ENCODE peak calls at places on chromosomes 11 and 22, in six cellular contexts. One of them, this sample, is unnamed.

GRCh38 chr11:64007160-64007628 is 21.0 kb downstream of the OTUB1 start:
- DNase-seq in H7: peak; percentile 88
- DNase-seq in HuH-7: peak; percentile 48
- DNase-seq in CD4-positive, alpha-beta memory T cell: no peak
- DNase-seq in NCI-H2107: no peak
- DNase-seq in stimulated activated CD4-positive, alpha-beta T cell treated with anti-CD3 and anti-CD28 coated beads, Interleukin-15, amount 100 ng/mL, for 1 hour: no peak
- DNase-seq in this sample: no peak

GRCh38 chr11:121367434-121367833 is 74.9 kb downstream of the SC5D start:
- DNase-seq in HuH-7: no peak
- DNase-seq in H7: no peak
- DNase-seq in CD4-positive, alpha-beta memory T cell: peak; percentile 59
- DNase-seq in stimulated activated CD4-positive, alpha-beta T cell treated with anti-CD3 and anti-CD28 coated beads, Interleukin-15, amount 100 ng/mL, for 1 hour: no peak
- DNase-seq in NCI-H2107: no peak
- DNase-seq in this sample: no peak

GRCh38 chr22:27393371-27393770 is 408.2 kb downstream of the MN1 start:
- DNase-seq in CD4-positive, alpha-beta memory T cell: no peak
- DNase-seq in H7: no peak
- DNase-seq in HuH-7: no peak
- DNase-seq in stimulated activated CD4-positive, alpha-beta T cell treated with anti-CD3 and anti-CD28 coated beads, Interleukin-15, amount 100 ng/mL, for 1 hour: no peak
- DNase-seq in NCI-H2107: no peak
- DNase-seq in this sample: no peak

GRCh38 chr22:43128116-43128515 is 15.1 kb downstream of the MCAT start:
- DNase-seq in stimulated activated CD4-positive, alpha-beta T cell treated with anti-CD3 and anti-CD28 coated beads, Interleukin-15, amount 100 ng/mL, for 1 hour: no peak
- DNase-seq in NCI-H2107: no peak
- DNase-seq in H7: no peak
- DNase-seq in HuH-7: no peak
- DNase-seq in CD4-positive, alpha-beta memory T cell: no peak
- DNase-seq in this sample: no peak

GRCh38 chr11:79610678-79611077 is 169.8 kb upstream of the TENM4 start:
- DNase-seq in stimulated activated CD4-positive, alpha-beta T cell treated with anti-CD3 and anti-CD28 coated beads, Interleukin-15, amount 100 ng/mL, for 1 hour: no peak
- DNase-seq in NCI-H2107: no peak
- DNase-seq in HuH-7: peak; percentile 2
- DNase-seq in H7: peak; percentile 24
- DNase-seq in CD4-positive, alpha-beta memory T cell: no peak
- DNase-seq in this sample: no peak

GRCh38 chr22:40076702-40077645 is 82.2 kb downstream of the FAM83F start:
- DNase-seq in HuH-7: no peak
- DNase-seq in stimulated activated CD4-positive, alpha-beta T cell treated with anti-CD3 and anti-CD28 coated beads, Interleukin-15, amount 100 ng/mL, for 1 hour: no peak
- DNase-seq in NCI-H2107: no peak
- DNase-seq in H7: no peak
- DNase-seq in CD4-positive, alpha-beta memory T cell: no peak
- DNase-seq in this sample: no peak

GRCh38 chr22:50727678-50728522 is 10.1 kb upstream of the ACR start:
- DNase-seq in HuH-7: no peak
- DNase-seq in NCI-H2107: no peak
- DNase-seq in stimulated activated CD4-positive, alpha-beta T cell treated with anti-CD3 and anti-CD28 coated beads, Interleukin-15, amount 100 ng/mL, for 1 hour: no peak
- DNase-seq in H7: no peak
- DNase-seq in CD4-positive, alpha-beta memory T cell: no peak
- DNase-seq in this sample: no peak

GRCh38 chr22:30266445-30267381 is at the start of gene OSM:
- DNase-seq in NCI-H2107: no peak
- DNase-seq in H7: no peak
- DNase-seq in stimulated activated CD4-positive, alpha-beta T cell treated with anti-CD3 and anti-CD28 coated beads, Interleukin-15, amount 100 ng/mL, for 1 hour: peak; percentile 53
- DNase-seq in HuH-7: no peak
- DNase-seq in CD4-positive, alpha-beta memory T cell: peak; percentile 77
- DNase-seq in this sample: no peak

GRCh38 chr22:27197071-27197470 is 539.7 kb downstream of the MIAT start:
- DNase-seq in stimulated activated CD4-positive, alpha-beta T cell treated with anti-CD3 and anti-CD28 coated beads, Interleukin-15, amount 100 ng/mL, for 1 hour: no peak
- DNase-seq in NCI-H2107: no peak
- DNase-seq in CD4-positive, alpha-beta memory T cell: no peak
- DNase-seq in HuH-7: no peak
- DNase-seq in H7: no peak
- DNase-seq in this sample: no peak

This sample was measured in NCI-H1048.